ENCODE peak calls at places on chromosomes 1 and 21, in six cellular contexts. V is heart right ventricle; O is effector memory CD4-positive, alpha-beta T cell; J is IMR-90; D is aorta; M is neural progenitor cell. G is an unnamed sample. For H3K27me3, the result is how much of the 10 kb centered on the place peaks cover.

GRCh38 chr1:1954831-1955441 is 35.9 kb upstream of the TMEM52 start:
- DNase-seq in V (no peak), O (no peak), J (no peak), D (peak), M (no peak), G (no peak)

GRCh38 chr1:2582401-2582800 is 4.2 kb upstream of the PRXL2B start:
- DNase-seq in V (no peak), O (no peak), J (no peak), D (peak), M (no peak), G (no peak)

GRCh38 chr1:83090195-83090594 is 908.7 kb downstream of the TTLL7 start:
- DNase-seq in V (no peak), O (no peak), J (no peak), D (no peak), M (no peak), G (no peak)

GRCh38 chr1:118177998-118178397 is 7.0 kb downstream of the SPAG17 start:
- DNase-seq in V (no peak), O (no peak), J (no peak), D (no peak), M (no peak), G (no peak)

GRCh38 chr1:89910780-89911179 is 84.1 kb upstream of the ZNF326 start:
- DNase-seq in V (no peak), O (no peak), J (peak), D (no peak), M (peak), G (no peak)

GRCh38 chr21:28754862-28755261 is 237.8 kb downstream of the LTN1 start:
- DNase-seq in V (no peak), O (no peak), J (no peak), D (no peak), M (no peak), G (no peak)

GRCh38 chr1:160503087-160503486 is 20.0 kb downstream of the SLAMF6 start:
- DNase-seq in V (no peak), O (no peak), J (no peak), D (no peak), M (no peak), G (no peak)

GRCh38 chr21:42145569-42146250 is 73.2 kb upstream of the ABCG1 start:
- DNase-seq in V (peak), O (peak), J (peak), D (no peak), M (peak), G (peak)

GRCh38 chr1:40712997-40713396 is 21.5 kb downstream of the NFYC start:
- DNase-seq in V (peak), O (no peak), J (no peak), D (no peak), M (no peak), G (no peak)

GRCh38 chr1:193726722-193727121 is 540.3 kb upstream of the B3GALT2 start:
- DNase-seq in V (no peak), O (no peak), J (no peak), D (no peak), M (no peak), G (no peak)

GRCh38 chr1:229452956-229453801 is 19.3 kb upstream of the ACTA1 start:
- DNase-seq in V (no peak), O (no peak), J (peak), D (no peak), M (peak), G (no peak)

GRCh38 chr1:188937965-188938551 is 1539.6 kb downstream of the BRINP3 start:
- DNase-seq in V (no peak), O (no peak), J (peak), D (no peak), M (no peak), G (no peak)

GRCh38 chr1:231866392-231867331 is 240.1 kb downstream of the DISC1 start:
- DNase-seq in V (peak), O (peak), J (peak), D (peak), M (peak), G (no peak)

GRCh38 chr1:201648066-201648910 is 109.4 kb downstream of the NAV1 start:
- DNase-seq in V (peak), O (no peak), J (peak), D (peak), M (peak), G (no peak)

GRCh38 chr1:11957891-11958290 is 22.4 kb upstream of the MFN2 start:
- DNase-seq in V (no peak), O (no peak), J (no peak), D (no peak), M (no peak), G (no peak)

GRCh38 chr1:224430511-224431113 is 4.0 kb downstream of the WDR26 start:
- DNase-seq in V (peak), O (no peak), J (peak), D (no peak), M (no peak), G (no peak)

GRCh38 chr1:28246427-28246832 is 10.5 kb downstream of the ATP5IF1 start:
- DNase-seq in V (no peak), O (no peak), J (peak), D (no peak), M (no peak), G (no peak)

GRCh38 chr1:16719571-16720402 is 20.5 kb upstream of the RNU1-4 start:
- DNase-seq in V (no peak), O (no peak), J (no peak), D (no peak), M (no peak), G (no peak)

GRCh38 chr1:98003442-98003841 is 82.6 kb upstream of the DPYD start:
- DNase-seq in V (no peak), O (no peak), J (no peak), D (no peak), M (no peak), G (no peak)
- H3K27ac ChIP-seq in V (no peak), O (no peak), J (no peak), D (no peak), M (no peak), G (no peak)

DNA sequence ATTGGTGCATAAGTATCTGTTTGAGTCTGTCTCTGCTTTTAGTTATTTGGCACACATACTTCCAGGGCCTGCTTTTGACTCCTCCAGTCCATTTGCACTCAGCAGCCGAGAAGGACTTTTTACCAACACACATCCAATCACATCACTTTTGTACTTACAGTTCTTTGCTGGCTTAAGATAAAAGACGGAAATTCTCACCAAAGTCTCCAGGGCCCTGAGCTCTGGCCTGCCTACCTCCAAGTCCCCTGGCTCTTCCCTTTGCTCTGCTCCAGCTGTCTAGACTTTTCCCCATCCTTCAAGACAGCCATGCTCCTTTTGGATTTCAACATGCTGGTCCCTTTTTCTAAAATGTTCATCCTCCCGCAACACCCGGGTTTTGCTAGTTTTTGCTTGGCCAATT is 2.2 kb upstream of the EVA1C start:
- DNase-seq in V (no peak), O (no peak), J (no peak), D (no peak), M (no peak), G (no peak)
- H3K27me3 ChIP-seq in V (under half), O (under half), J (under half), D (under half), M (half or more), G (under half)

GRCh38 chr1:35560256-35561225 is 2.9 kb downstream of the NCDN start:
- DNase-seq in V (peak), O (no peak), J (no peak), D (peak), M (no peak), G (peak)
- H3K27ac ChIP-seq in V (peak), O (peak), J (no peak), D (peak), M (no peak), G (no peak)

DNA sequence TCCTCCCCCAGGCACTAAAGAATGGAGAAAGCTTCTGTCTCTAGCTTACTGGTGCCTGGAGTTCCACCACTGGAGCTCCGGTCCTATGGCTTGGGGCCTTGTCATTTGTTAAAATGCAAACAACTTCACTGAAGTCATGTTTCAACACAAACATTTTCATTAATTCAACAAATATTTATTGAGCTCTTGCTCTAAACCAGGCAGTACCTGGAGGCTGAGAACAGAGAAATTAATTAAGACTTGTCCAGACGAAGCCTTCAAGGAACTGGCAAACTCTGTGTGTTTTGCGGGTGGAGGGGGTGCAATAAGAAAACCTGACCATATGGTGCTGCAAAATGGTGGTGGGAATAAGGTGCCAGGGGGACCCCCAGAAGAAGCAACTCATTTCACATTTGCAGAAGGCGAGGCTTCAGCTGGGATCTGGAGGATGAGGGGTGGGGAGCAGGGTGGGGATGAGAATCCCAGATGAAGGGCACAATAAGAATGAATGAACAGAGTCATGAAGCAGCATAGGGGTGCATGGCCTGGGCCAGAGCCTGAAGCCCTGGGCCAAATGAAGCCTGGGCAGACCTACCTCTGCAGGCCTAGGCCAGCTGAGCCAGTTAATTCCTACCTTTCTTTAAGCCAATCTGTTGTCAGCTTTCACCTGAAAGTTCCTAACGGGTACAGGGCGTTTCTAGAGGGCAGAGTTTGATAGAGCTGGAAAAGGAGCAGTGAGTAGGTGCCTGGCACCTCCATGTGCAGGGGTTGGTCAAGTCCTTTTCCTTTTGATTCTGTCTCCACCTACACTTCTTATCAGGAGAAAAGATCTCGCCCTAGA is 304.7 kb downstream of the MATN1 start:
- DNase-seq in V (no peak), O (no peak), J (no peak), D (no peak), M (no peak), G (no peak)
- H3K27me3 ChIP-seq in V (under half), O (under half), J (under half), D (under half), M (under half), G (under half)